ENCODE peak calls at places on chromosomes 13 and 19, in seven cellular contexts. C is mammary epithelial cell, R is tibial nerve, I is GM13976, W is left ventricle myocardium inferior, S is brain microvascular endothelial cell, T is RWPE1. J is an unnamed sample.

GRCh38 chr19:28051047-28051446 is 1161.9 kb downstream of the UQCRFS1 start:
- DNase-seq in C (no peak), I (no peak), T (no peak), S (no peak), W (no peak), R (no peak), J (no peak)

GRCh38 chr13:33351324-33351723 is 65.8 kb upstream of the STARD13 start:
- DNase-seq in T (no peak), C (no peak), R (no peak), W (no peak), S (peak; percentile 62), I (no peak), J (peak; percentile 24)

GRCh38 chr19:15304140-15304705 is 28.1 kb downstream of the BRD4 start:
- DNase-seq in R (no peak), I (no peak), C (no peak), W (peak; percentile 40), S (no peak), T (no peak), J (no peak)

GRCh38 chr13:90547272-90547790 is 800.2 kb upstream of the MIR17HG start:
- DNase-seq in S (no peak), T (no peak), C (no peak), R (no peak), W (no peak), I (no peak), J (no peak)

GRCh38 chr13:101792189-101792588 is 339.7 kb downstream of the ITGBL1 start:
- DNase-seq in W (no peak), T (no peak), S (no peak), R (no peak), C (no peak), I (no peak), J (no peak)

GRCh38 chr19:54791476-54791875 is 11.9 kb upstream of the KIR2DL4 start:
- DNase-seq in S (no peak), T (no peak), C (no peak), W (no peak), R (no peak), I (no peak), J (no peak)

GRCh38 chr13:41565221-41565620 is 107.9 kb downstream of the RGCC start:
- DNase-seq in R (no peak), C (no peak), I (no peak), W (no peak), T (no peak), S (peak; percentile 89), J (no peak)

GRCh38 chr13:20258208-20258962 is 26.3 kb upstream of the GJB6 start:
- DNase-seq in W (no peak), R (peak; percentile 33), T (no peak), I (no peak), C (peak; percentile 37), S (no peak), J (no peak)

GRCh38 chr19:17469371-17470203 is 737 bp upstream of the SLC27A1 start:
- DNase-seq in S (peak; percentile 90), R (peak; percentile 99), I (peak; percentile 90), T (peak; percentile 97), C (peak; percentile 96), W (peak; percentile 95), J (peak; percentile 89)

GRCh38 chr13:80132741-80133601 is 208.0 kb downstream of the SPRY2 start:
- DNase-seq in R (peak; percentile 44), C (peak; percentile 15), W (peak; percentile 47), T (no peak), I (no peak), S (peak; percentile 76), J (no peak)

GRCh38 chr13:94707400-94708021 is 4.8 kb downstream of the SOX21 start:
- DNase-seq in T (peak; percentile 13), R (no peak), C (no peak), S (no peak), I (peak; percentile 24), W (no peak), J (no peak)

GRCh38 chr19:16541526-16542044 is 652 bp downstream of the CHERP start:
- DNase-seq in I (no peak), C (peak; percentile 25), S (peak; percentile 17), T (no peak), W (no peak), R (no peak), J (no peak)

GRCh38 chr13:95536629-95537241 is 15.8 kb upstream of the CLDN10 start:
- DNase-seq in R (no peak), W (no peak), S (no peak), T (no peak), I (no peak), C (peak; percentile 12), J (no peak)

GRCh38 chr13:33410619-33411018 is 125.1 kb upstream of the STARD13 start:
- DNase-seq in R (no peak), W (no peak), T (no peak), C (no peak), S (no peak), I (no peak), J (no peak)

GRCh38 chr13:21733475-21734311 is 62.8 kb downstream of the FGF9 start:
- DNase-seq in S (no peak), I (no peak), W (no peak), C (no peak), T (peak; percentile 26), R (no peak), J (no peak)

GRCh38 chr13:22064854-22065646 is 394.2 kb downstream of the FGF9 start:
- DNase-seq in I (no peak), S (no peak), W (no peak), R (no peak), C (no peak), T (no peak), J (no peak)

GRCh38 chr13:99507054-99507453 is 5.8 kb downstream of the TM9SF2 start:
- DNase-seq in T (no peak), R (no peak), S (no peak), C (no peak), W (no peak), I (no peak), J (no peak)

GRCh38 chr19:10866495-10866894 is 4.9 kb upstream of the CARM1 start:
- DNase-seq in T (no peak), S (no peak), I (no peak), C (no peak), R (no peak), W (no peak), J (no peak)

DNA sequence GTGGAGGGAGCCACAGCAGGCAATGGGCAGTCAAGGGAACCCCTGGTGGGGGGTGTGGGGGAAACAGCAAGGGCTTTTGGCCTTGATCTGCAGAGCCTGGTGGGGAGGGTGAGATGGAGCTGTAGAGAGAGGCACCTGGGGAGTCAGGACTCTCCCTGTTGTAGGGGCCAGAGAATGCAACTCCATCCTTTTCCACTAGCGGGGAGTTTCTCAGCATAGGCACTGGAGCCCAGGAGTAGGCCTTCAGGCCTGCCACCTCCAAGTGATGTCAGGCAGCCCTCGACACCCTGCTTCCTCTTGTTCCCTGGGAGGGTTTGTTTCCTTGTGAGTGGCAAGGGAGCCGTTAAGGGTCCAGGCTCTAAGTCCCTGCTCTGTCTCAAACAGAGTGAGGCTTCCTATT is 25.0 kb downstream of the MEGF8 start:
- DNase-seq in W (no peak), T (no peak), C (no peak), I (no peak), S (no peak), R (no peak), J (no peak)
- TF ChIP-seq CTCF in W (no peak), T (no peak), C (no peak), I (no peak), S (no peak), R (no peak), J (no peak)

GRCh38 chr19:58010507-58010906 is 7.9 kb upstream of the ZNF606 start:
- DNase-seq in S (no peak), T (no peak), R (no peak), W (no peak), I (no peak), C (no peak), J (no peak)

GRCh38 chr19:58003153-58003828 is 671 bp upstream of the ZNF606 start:
- DNase-seq in I (no peak), T (no peak), R (no peak), C (no peak), W (no peak), S (no peak), J (no peak)

GRCh38 chr19:58009301-58009665 is 6.7 kb upstream of the ZNF606 start:
- DNase-seq in R (no peak), I (no peak), W (no peak), C (no peak), T (no peak), S (no peak), J (no peak)

GRCh38 chr19:58009666-58010301 is 7.2 kb upstream of the ZNF606 start:
- DNase-seq in R (peak; percentile 61), I (peak; percentile 69), S (peak; percentile 90), T (peak; percentile 72), C (peak; percentile 84), W (peak; percentile 85), J (peak; percentile 50)

GRCh38 chr19:58007285-58007684 is 4.7 kb upstream of the ZNF606 start:
- DNase-seq in R (no peak), C (no peak), W (no peak), T (no peak), S (no peak), I (no peak), J (no peak)
- TF ChIP-seq CTCF in R (no peak), C (no peak), W (peak; percentile 29), T (no peak), S (no peak), I (no peak), J (no peak)

DNA sequence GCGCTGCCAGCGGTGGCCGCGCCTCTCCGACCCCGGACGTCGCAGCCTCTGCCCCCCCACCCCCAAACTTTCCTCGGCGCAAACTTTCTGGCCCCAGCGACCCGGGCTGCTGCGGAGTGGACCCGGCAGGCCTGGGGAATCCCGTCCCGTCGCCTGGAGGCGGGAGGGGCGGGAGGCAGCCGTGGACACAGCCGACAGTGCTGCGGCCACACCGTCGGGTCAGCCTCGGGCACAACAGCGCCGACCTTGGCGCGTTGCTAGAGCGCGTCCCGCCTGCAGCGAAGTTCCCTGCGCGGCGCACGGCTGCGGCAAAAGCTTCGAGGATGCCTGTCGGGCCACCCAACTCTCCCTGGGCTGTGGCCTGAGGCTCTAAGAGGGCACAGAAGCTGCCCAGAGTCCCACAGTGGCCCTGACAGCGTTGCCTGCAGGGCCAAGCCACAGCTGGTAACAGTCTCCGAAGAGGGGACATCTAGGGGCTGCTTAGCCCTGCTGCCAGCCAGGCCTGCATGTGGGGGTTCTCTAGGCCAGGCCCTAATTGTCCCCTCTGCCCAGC is 1.3 kb downstream of the NFIX start:
- DNase-seq in W (no peak), I (no peak), T (no peak), C (peak; percentile 41), S (no peak), R (peak; percentile 6), J (no peak)
- TF ChIP-seq CTCF in W (no peak), I (no peak), T (peak; percentile 17), C (no peak), S (no peak), R (no peak), J (no peak)

DNA sequence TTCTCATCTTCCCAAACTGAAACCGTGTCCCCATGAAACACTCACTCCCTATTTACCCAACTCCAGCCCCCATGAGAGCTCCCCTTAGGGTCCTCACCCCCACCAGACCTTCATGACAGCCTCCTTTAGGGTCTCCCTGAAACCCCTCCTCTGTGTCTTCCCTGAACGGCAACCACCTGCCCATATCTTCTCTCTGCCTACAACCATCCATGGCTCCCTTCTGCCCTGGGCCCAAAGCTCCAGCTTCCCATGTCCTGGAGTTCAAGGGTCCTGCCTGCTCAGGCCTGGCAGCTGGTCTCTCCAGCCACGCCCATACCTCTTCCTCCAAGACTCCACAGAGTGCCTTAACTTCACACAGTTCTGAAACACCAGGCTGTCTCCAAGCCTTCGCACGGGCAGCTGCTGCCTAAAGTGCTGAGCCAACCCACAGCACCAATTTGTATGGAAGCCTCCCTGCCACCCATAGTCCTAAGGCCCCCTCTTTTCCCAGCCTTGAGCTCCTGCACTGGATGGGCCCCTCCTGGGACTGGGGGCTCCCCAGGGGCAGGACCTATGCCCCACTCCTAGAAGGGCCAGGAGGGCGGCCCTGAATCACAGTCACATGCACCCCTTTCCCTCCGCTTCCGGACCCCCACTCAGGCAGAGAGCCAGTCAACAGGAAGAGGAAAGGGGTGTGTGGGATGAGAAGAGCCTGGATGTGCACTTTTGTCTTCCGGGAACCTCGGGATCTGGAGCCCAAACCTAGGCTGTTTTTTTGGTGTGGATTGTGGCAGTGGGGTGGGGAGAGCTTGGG is 4.9 kb upstream of the FCER2 start:
- DNase-seq in I (no peak), W (no peak), T (no peak), R (peak; percentile 8), S (no peak), C (no peak), J (no peak)
- TF ChIP-seq CTCF in I (no peak), W (no peak), T (no peak), R (no peak), S (no peak), C (no peak), J (no peak)